ENCODE peak calls at places on chromosome 20, in nine cellular contexts. One of them, this sample, is unnamed.

GRCh38 chr20:32512047-32512385 is 73.1 kb downstream of the NOL4L start:
- DNase-seq in suprapubic skin: peak; percentile 3
- DNase-seq in pancreas: no peak
- DNase-seq in fibroblast of pulmonary artery: no peak
- DNase-seq in osteocyte: no peak
- DNase-seq in GM23338: no peak
- DNase-seq in RWPE1: no peak
- DNase-seq in breast epithelium: no peak
- DNase-seq in sigmoid colon: no peak
- DNase-seq in this sample: no peak

GRCh38 chr20:3808544-3808943 is 11.8 kb upstream of the AP5S1 start:
- DNase-seq in fibroblast of pulmonary artery: no peak
- DNase-seq in suprapubic skin: no peak
- DNase-seq in osteocyte: no peak
- DNase-seq in sigmoid colon: peak; percentile 34
- DNase-seq in breast epithelium: no peak
- DNase-seq in pancreas: no peak
- DNase-seq in GM23338: no peak
- DNase-seq in RWPE1: no peak
- DNase-seq in this sample: no peak

GRCh38 chr20:57223648-57224489 is 42.6 kb downstream of the BMP7 start:
- DNase-seq in RWPE1: peak; percentile 53
- DNase-seq in sigmoid colon: no peak
- DNase-seq in pancreas: no peak
- DNase-seq in breast epithelium: no peak
- DNase-seq in osteocyte: no peak
- DNase-seq in GM23338: no peak
- DNase-seq in suprapubic skin: peak; percentile 89
- DNase-seq in fibroblast of pulmonary artery: no peak
- DNase-seq in this sample: peak; percentile 11

GRCh38 chr20:22807045-22807444 is 222.7 kb upstream of the FOXA2 start:
- DNase-seq in GM23338: no peak
- DNase-seq in pancreas: no peak
- DNase-seq in RWPE1: no peak
- DNase-seq in osteocyte: no peak
- DNase-seq in sigmoid colon: no peak
- DNase-seq in breast epithelium: no peak
- DNase-seq in fibroblast of pulmonary artery: no peak
- DNase-seq in suprapubic skin: no peak
- DNase-seq in this sample: no peak

GRCh38 chr20:38515631-38516030 is 43.0 kb downstream of the RALGAPB start:
- DNase-seq in RWPE1: no peak
- DNase-seq in suprapubic skin: no peak
- DNase-seq in GM23338: no peak
- DNase-seq in osteocyte: no peak
- DNase-seq in breast epithelium: no peak
- DNase-seq in sigmoid colon: no peak
- DNase-seq in fibroblast of pulmonary artery: no peak
- DNase-seq in pancreas: no peak
- DNase-seq in this sample: no peak

GRCh38 chr20:12695937-12696336 is 312.8 kb upstream of the SPTLC3 start:
- DNase-seq in pancreas: no peak
- DNase-seq in fibroblast of pulmonary artery: no peak
- DNase-seq in suprapubic skin: no peak
- DNase-seq in sigmoid colon: no peak
- DNase-seq in osteocyte: no peak
- DNase-seq in breast epithelium: no peak
- DNase-seq in RWPE1: no peak
- DNase-seq in GM23338: peak; percentile 52
- DNase-seq in this sample: no peak

GRCh38 chr20:5180933-5181332 is 54.1 kb downstream of the CDS2 start:
- DNase-seq in osteocyte: no peak
- DNase-seq in fibroblast of pulmonary artery: no peak
- DNase-seq in GM23338: no peak
- DNase-seq in pancreas: no peak
- DNase-seq in breast epithelium: no peak
- DNase-seq in sigmoid colon: no peak
- DNase-seq in suprapubic skin: no peak
- DNase-seq in RWPE1: no peak
- DNase-seq in this sample: no peak

GRCh38 chr20:15576401-15576800 is 996.8 kb downstream of the KIF16B start:
- DNase-seq in suprapubic skin: no peak
- DNase-seq in osteocyte: no peak
- DNase-seq in GM23338: no peak
- DNase-seq in sigmoid colon: no peak
- DNase-seq in pancreas: no peak
- DNase-seq in fibroblast of pulmonary artery: no peak
- DNase-seq in breast epithelium: no peak
- DNase-seq in RWPE1: no peak
- DNase-seq in this sample: no peak

GRCh38 chr20:45611054-45611453 is 18.5 kb upstream of the WFDC10A start:
- DNase-seq in suprapubic skin: no peak
- DNase-seq in fibroblast of pulmonary artery: peak; percentile 74
- DNase-seq in osteocyte: no peak
- DNase-seq in breast epithelium: no peak
- DNase-seq in sigmoid colon: no peak
- DNase-seq in pancreas: no peak
- DNase-seq in RWPE1: peak; percentile 92
- DNase-seq in GM23338: no peak
- DNase-seq in this sample: peak; percentile 86

GRCh38 chr20:47272893-47273590 is 83.5 kb downstream of the ZMYND8 start:
- DNase-seq in breast epithelium: no peak
- DNase-seq in sigmoid colon: peak; percentile 71
- DNase-seq in osteocyte: no peak
- DNase-seq in suprapubic skin: peak; percentile 32
- DNase-seq in fibroblast of pulmonary artery: peak; percentile 81
- DNase-seq in pancreas: no peak
- DNase-seq in GM23338: peak; percentile 85
- DNase-seq in RWPE1: peak; percentile 85
- DNase-seq in this sample: peak; percentile 89

GRCh38 chr20:4225778-4226177 is 210.4 kb upstream of the RNF24 start:
- DNase-seq in sigmoid colon: no peak
- DNase-seq in RWPE1: peak; percentile 51
- DNase-seq in fibroblast of pulmonary artery: peak; percentile 90
- DNase-seq in breast epithelium: no peak
- DNase-seq in pancreas: no peak
- DNase-seq in osteocyte: no peak
- DNase-seq in GM23338: no peak
- DNase-seq in suprapubic skin: no peak
- DNase-seq in this sample: peak; percentile 61

GRCh38 chr20:17327185-17327780 is 100.4 kb downstream of the PCSK2 start:
- DNase-seq in suprapubic skin: no peak
- DNase-seq in pancreas: no peak
- DNase-seq in osteocyte: no peak
- DNase-seq in breast epithelium: no peak
- DNase-seq in RWPE1: no peak
- DNase-seq in GM23338: peak; percentile 28
- DNase-seq in sigmoid colon: no peak
- DNase-seq in fibroblast of pulmonary artery: no peak
- DNase-seq in this sample: no peak

GRCh38 chr20:53087034-53087777 is 115.0 kb downstream of the TSHZ2 start:
- DNase-seq in osteocyte: no peak
- DNase-seq in GM23338: no peak
- DNase-seq in pancreas: no peak
- DNase-seq in suprapubic skin: no peak
- DNase-seq in breast epithelium: no peak
- DNase-seq in fibroblast of pulmonary artery: no peak
- DNase-seq in sigmoid colon: no peak
- DNase-seq in RWPE1: no peak
- DNase-seq in this sample: no peak

GRCh38 chr20:51687071-51687470 is 81.1 kb downstream of the ATP9A start:
- DNase-seq in fibroblast of pulmonary artery: peak; percentile 45
- DNase-seq in sigmoid colon: no peak
- DNase-seq in RWPE1: peak; percentile 96
- DNase-seq in osteocyte: no peak
- DNase-seq in GM23338: no peak
- DNase-seq in suprapubic skin: no peak
- DNase-seq in breast epithelium: no peak
- DNase-seq in pancreas: no peak
- DNase-seq in this sample: peak; percentile 55

GRCh38 chr20:14142964-14143627 is 147.8 kb downstream of the MACROD2 start:
- DNase-seq in pancreas: no peak
- DNase-seq in suprapubic skin: no peak
- DNase-seq in breast epithelium: no peak
- DNase-seq in osteocyte: no peak
- DNase-seq in fibroblast of pulmonary artery: peak; percentile 86
- DNase-seq in RWPE1: no peak
- DNase-seq in sigmoid colon: no peak
- DNase-seq in GM23338: no peak
- DNase-seq in this sample: no peak

GRCh38 chr20:28616354-28616753 is 2641.1 kb upstream of the DEFB115 start:
- DNase-seq in fibroblast of pulmonary artery: no peak
- DNase-seq in suprapubic skin: no peak
- DNase-seq in GM23338: no peak
- DNase-seq in breast epithelium: no peak
- DNase-seq in sigmoid colon: no peak
- DNase-seq in pancreas: no peak
- DNase-seq in osteocyte: no peak
- DNase-seq in RWPE1: no peak
- DNase-seq in this sample: no peak

GRCh38 chr20:31497838-31498540 is 16.3 kb upstream of the HM13 start:
- DNase-seq in osteocyte: no peak
- DNase-seq in pancreas: no peak
- DNase-seq in breast epithelium: no peak
- DNase-seq in sigmoid colon: no peak
- DNase-seq in GM23338: peak; percentile 78
- DNase-seq in suprapubic skin: no peak
- DNase-seq in RWPE1: no peak
- DNase-seq in fibroblast of pulmonary artery: peak; percentile 82
- DNase-seq in this sample: peak; percentile 25

GRCh38 chr20:9439806-9440205 is 74.6 kb upstream of the LAMP5 start:
- DNase-seq in fibroblast of pulmonary artery: no peak
- DNase-seq in osteocyte: no peak
- DNase-seq in sigmoid colon: no peak
- DNase-seq in breast epithelium: no peak
- DNase-seq in GM23338: no peak
- DNase-seq in pancreas: no peak
- DNase-seq in suprapubic skin: no peak
- DNase-seq in RWPE1: no peak
- DNase-seq in this sample: no peak

GRCh38 chr20:45911486-45912343 is at the start of gene PLTP:
- DNase-seq in RWPE1: no peak
- DNase-seq in pancreas: peak; percentile 84
- DNase-seq in fibroblast of pulmonary artery: peak; percentile 75
- DNase-seq in breast epithelium: peak; percentile 42
- DNase-seq in sigmoid colon: peak; percentile 92
- DNase-seq in GM23338: peak; percentile 83
- DNase-seq in suprapubic skin: peak; percentile 86
- DNase-seq in osteocyte: peak; percentile 88
- DNase-seq in this sample: no peak

GRCh38 chr20:43404880-43405279 is 52.8 kb upstream of the SRSF6 start:
- DNase-seq in osteocyte: peak; percentile 25
- DNase-seq in suprapubic skin: no peak
- DNase-seq in breast epithelium: no peak
- DNase-seq in GM23338: peak; percentile 36
- DNase-seq in RWPE1: peak; percentile 62
- DNase-seq in pancreas: no peak
- DNase-seq in sigmoid colon: no peak
- DNase-seq in fibroblast of pulmonary artery: peak; percentile 21
- DNase-seq in this sample: peak; percentile 56
- TF ChIP-seq CTCF in osteocyte: peak; percentile 5
- TF ChIP-seq CTCF in suprapubic skin: no peak
- TF ChIP-seq CTCF in breast epithelium: no peak
- TF ChIP-seq CTCF in GM23338: no peak
- TF ChIP-seq CTCF in RWPE1: peak; percentile 18
- TF ChIP-seq CTCF in pancreas: no peak
- TF ChIP-seq CTCF in sigmoid colon: no peak
- TF ChIP-seq CTCF in fibroblast of pulmonary artery: peak; percentile 35
- TF ChIP-seq CTCF in this sample: peak; percentile 19

GRCh38 chr20:1327827-1328679 is 886 bp downstream of the SDCBP2 start:
- DNase-seq in pancreas: no peak
- DNase-seq in RWPE1: no peak
- DNase-seq in osteocyte: peak; percentile 73
- DNase-seq in suprapubic skin: peak; percentile 62
- DNase-seq in GM23338: no peak
- DNase-seq in sigmoid colon: peak; percentile 49
- DNase-seq in breast epithelium: peak; percentile 17
- DNase-seq in fibroblast of pulmonary artery: no peak
- DNase-seq in this sample: no peak
- TF ChIP-seq CTCF in pancreas: no peak
- TF ChIP-seq CTCF in RWPE1: no peak
- TF ChIP-seq CTCF in osteocyte: no peak
- TF ChIP-seq CTCF in suprapubic skin: no peak
- TF ChIP-seq CTCF in GM23338: no peak
- TF ChIP-seq CTCF in sigmoid colon: no peak
- TF ChIP-seq CTCF in breast epithelium: no peak
- TF ChIP-seq CTCF in fibroblast of pulmonary artery: no peak
- TF ChIP-seq CTCF in this sample: no peak

DNA sequence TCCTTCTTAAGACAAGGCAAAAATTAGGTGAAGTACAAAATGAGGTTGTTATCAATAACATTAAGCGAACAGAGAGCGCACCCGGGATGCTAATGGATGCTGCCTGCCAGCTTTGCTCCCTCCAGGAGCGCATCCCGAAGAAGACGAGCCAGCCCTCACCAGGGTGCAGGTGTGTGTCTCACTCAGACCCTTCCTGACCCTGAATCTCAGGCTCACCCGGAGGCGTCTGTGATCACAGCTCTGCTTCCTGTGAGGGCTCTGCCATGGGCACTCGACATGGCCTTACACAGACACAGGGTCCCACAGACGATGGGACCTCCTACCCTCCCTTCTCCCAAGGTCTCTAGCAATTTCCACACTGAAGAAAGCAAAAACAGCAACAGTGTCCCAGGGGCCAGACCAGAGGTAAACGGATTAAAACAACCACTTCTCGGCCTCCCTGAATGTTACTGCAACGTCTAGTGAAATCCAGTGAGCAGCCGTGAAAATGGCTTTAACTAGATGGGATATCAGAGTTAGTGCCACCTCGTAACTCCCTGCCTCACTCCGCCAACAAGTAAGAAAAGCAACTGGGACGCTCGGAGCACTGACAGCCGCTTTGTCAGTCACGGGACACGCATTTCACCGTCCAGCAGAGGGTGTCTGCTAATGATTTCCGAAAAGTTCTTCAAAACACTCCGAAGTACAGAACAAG is 11.7 kb downstream of the ZBTB46 start:
- DNase-seq in RWPE1: peak; percentile 45
- DNase-seq in osteocyte: no peak
- DNase-seq in fibroblast of pulmonary artery: no peak
- DNase-seq in pancreas: no peak
- DNase-seq in suprapubic skin: no peak
- DNase-seq in GM23338: peak; percentile 59
- DNase-seq in sigmoid colon: peak; percentile 69
- DNase-seq in breast epithelium: no peak
- DNase-seq in this sample: no peak
- TF ChIP-seq CTCF in RWPE1: peak; percentile 62
- TF ChIP-seq CTCF in osteocyte: peak; percentile 48
- TF ChIP-seq CTCF in fibroblast of pulmonary artery: peak; percentile 19
- TF ChIP-seq CTCF in pancreas: no peak
- TF ChIP-seq CTCF in suprapubic skin: no peak
- TF ChIP-seq CTCF in GM23338: peak; percentile 41
- TF ChIP-seq CTCF in sigmoid colon: peak; percentile 9
- TF ChIP-seq CTCF in breast epithelium: no peak
- TF ChIP-seq CTCF in this sample: no peak

GRCh38 chr20:1561350-1561749 is 3.8 kb upstream of the SIRPD start:
- DNase-seq in RWPE1: no peak
- DNase-seq in fibroblast of pulmonary artery: no peak
- DNase-seq in breast epithelium: no peak
- DNase-seq in sigmoid colon: no peak
- DNase-seq in osteocyte: no peak
- DNase-seq in GM23338: no peak
- DNase-seq in suprapubic skin: no peak
- DNase-seq in pancreas: no peak
- DNase-seq in this sample: no peak

GRCh38 chr20:1557605-1558004 is at the start of gene SIRPD:
- DNase-seq in pancreas: no peak
- DNase-seq in fibroblast of pulmonary artery: no peak
- DNase-seq in breast epithelium: no peak
- DNase-seq in osteocyte: no peak
- DNase-seq in GM23338: no peak
- DNase-seq in RWPE1: no peak
- DNase-seq in sigmoid colon: no peak
- DNase-seq in suprapubic skin: no peak
- DNase-seq in this sample: no peak

GRCh38 chr20:1555952-1556351 is 1.6 kb downstream of the SIRPD start:
- DNase-seq in sigmoid colon: no peak
- DNase-seq in suprapubic skin: no peak
- DNase-seq in GM23338: no peak
- DNase-seq in osteocyte: no peak
- DNase-seq in breast epithelium: no peak
- DNase-seq in RWPE1: no peak
- DNase-seq in pancreas: no peak
- DNase-seq in fibroblast of pulmonary artery: no peak
- DNase-seq in this sample: no peak
- TF ChIP-seq CTCF in sigmoid colon: no peak
- TF ChIP-seq CTCF in suprapubic skin: no peak
- TF ChIP-seq CTCF in GM23338: no peak
- TF ChIP-seq CTCF in osteocyte: no peak
- TF ChIP-seq CTCF in breast epithelium: no peak
- TF ChIP-seq CTCF in RWPE1: no peak
- TF ChIP-seq CTCF in pancreas: no peak
- TF ChIP-seq CTCF in fibroblast of pulmonary artery: no peak
- TF ChIP-seq CTCF in this sample: no peak

This sample was measured in MCF 10A.